ENCODE peak calls at places on chromosomes 16 and 17, in seven cellular contexts. N is NB4, L is psoas muscle, J is astrocyte of the spinal cord, M is kidney, A is IMR-90, T is foreskin fibroblast. Q is an unnamed sample.

GRCh38 chr17:74678541-74678940 is 34.2 kb downstream of the CD300LF start:
- DNase-seq in N (no peak), L (no peak), J (no peak), M (no peak), A (no peak), T (no peak), Q (no peak)

GRCh38 chr16:88769617-88770458 is 15.2 kb downstream of the PIEZO1 start:
- DNase-seq in N (peak), L (no peak), J (peak), M (no peak), A (no peak), T (no peak), Q (no peak)

GRCh38 chr16:65409505-65409904 is 287.6 kb upstream of the CDH11 start:
- DNase-seq in N (no peak), L (no peak), J (peak), M (no peak), A (peak), T (peak), Q (no peak)

GRCh38 chr17:20991276-20992037 is 51.4 kb downstream of the USP22 start:
- DNase-seq in N (no peak), L (no peak), J (no peak), M (peak), A (no peak), T (no peak), Q (no peak)

GRCh38 chr17:77160032-77160876 is 19.5 kb downstream of the SEC14L1 start:
- DNase-seq in N (no peak), L (no peak), J (no peak), M (no peak), A (no peak), T (no peak), Q (no peak)

GRCh38 chr17:42409467-42410351 is 13.3 kb downstream of the CAVIN1 start:
- DNase-seq in N (no peak), L (peak), J (peak), M (no peak), A (peak), T (peak), Q (no peak)

GRCh38 chr16:72921620-72922019 is 126.3 kb downstream of the ZFHX3 start:
- DNase-seq in N (no peak), L (no peak), J (peak), M (peak), A (peak), T (no peak), Q (no peak)

GRCh38 chr17:76204277-76204676 is 36.0 kb downstream of the RNF157 start:
- DNase-seq in N (no peak), L (no peak), J (peak), M (no peak), A (peak), T (peak), Q (no peak)

GRCh38 chr16:72536673-72537435 is 364.9 kb upstream of the PMFBP1 start:
- DNase-seq in N (no peak), L (no peak), J (peak), M (no peak), A (peak), T (no peak), Q (no peak)

GRCh38 chr17:47847341-47848197 is 3.4 kb downstream of the SP6 start:
- DNase-seq in N (no peak), L (no peak), J (no peak), M (no peak), A (no peak), T (no peak), Q (no peak)

GRCh38 chr16:13920510-13920818 is 510 bp downstream of the ERCC4 start:
- DNase-seq in N (no peak), L (no peak), J (no peak), M (no peak), A (no peak), T (no peak), Q (no peak)

GRCh38 chr16:13919330-13919682 is 648 bp upstream of the ERCC4 start:
- DNase-seq in N (no peak), L (no peak), J (peak), M (no peak), A (peak), T (peak), Q (peak)

GRCh38 chr16:13919683-13920509 is at the start of gene ERCC4:
- DNase-seq in N (peak), L (peak), J (peak), M (peak), A (peak), T (peak), Q (peak)

GRCh38 chr16:13923703-13924298 is 3.8 kb downstream of the ERCC4 start:
- DNase-seq in N (peak), L (no peak), J (peak), M (no peak), A (peak), T (peak), Q (peak)

GRCh38 chr16:13921328-13921727 is 1.4 kb downstream of the ERCC4 start:
- DNase-seq in N (no peak), L (no peak), J (no peak), M (no peak), A (no peak), T (no peak), Q (no peak)
- H3K4me3 ChIP-seq in N (no peak), L (peak), J (peak), M (no peak), A (no peak), T (peak), Q (no peak)

DNA sequence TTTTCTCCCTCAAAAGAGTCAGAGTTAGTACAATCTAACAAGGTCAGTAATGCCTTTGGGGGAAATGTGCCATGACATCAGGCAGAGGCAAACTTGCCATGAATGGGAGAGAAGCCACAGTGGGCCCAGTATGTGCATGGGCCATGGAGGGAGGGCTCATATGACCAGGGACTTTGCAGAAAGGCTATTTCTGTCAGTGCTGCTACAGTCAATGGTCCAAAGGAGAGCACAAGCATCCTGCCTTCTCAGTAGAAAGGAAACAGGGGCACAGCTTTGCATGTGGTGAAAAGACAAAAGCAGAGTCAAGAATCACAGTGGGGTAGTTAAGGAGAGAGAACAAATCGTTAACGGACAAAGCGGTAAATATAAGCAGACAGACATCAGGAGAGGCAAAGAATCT is 11.2 kb upstream of the CORO6 start:
- DNase-seq in N (no peak), L (no peak), J (no peak), M (no peak), A (no peak), T (no peak), Q (no peak)
- H3K4me3 ChIP-seq in N (no peak), L (no peak), J (no peak), M (no peak), A (no peak), T (no peak), Q (no peak)

DNA sequence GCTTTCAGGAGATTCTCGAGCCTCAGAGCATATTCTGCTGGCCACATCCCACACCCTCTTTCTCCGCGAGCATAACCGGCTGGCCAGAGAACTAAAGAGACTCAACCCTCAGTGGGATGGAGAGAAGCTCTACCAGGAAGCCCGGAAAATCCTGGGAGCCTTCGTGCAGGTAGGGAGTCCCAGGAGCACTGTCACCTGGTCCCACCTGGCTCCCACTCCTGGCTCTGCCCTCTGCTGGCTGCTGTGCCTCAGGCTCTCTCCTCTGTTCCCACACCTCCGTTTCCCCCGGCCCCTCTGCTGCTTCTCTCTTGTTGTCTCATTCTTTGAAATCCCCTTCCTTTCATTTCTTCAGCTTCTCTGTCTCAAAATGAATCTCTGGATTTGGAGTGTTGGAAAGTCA is 16.4 kb downstream of the LPO start:
- DNase-seq in N (no peak), L (no peak), J (no peak), M (no peak), A (no peak), T (no peak), Q (no peak)
- H3K4me3 ChIP-seq in N (no peak), L (no peak), J (no peak), M (no peak), A (no peak), T (no peak), Q (no peak)

GRCh38 chr17:28318759-28319660 is at the start of gene TMEM97:
- DNase-seq in N (peak), L (peak), J (peak), M (peak), A (peak), T (peak), Q (peak)

GRCh38 chr17:28324272-28324745 is 5.3 kb downstream of the TMEM97 start:
- DNase-seq in N (no peak), L (no peak), J (no peak), M (no peak), A (no peak), T (no peak), Q (no peak)

GRCh38 chr17:28317099-28317964 is 1.7 kb upstream of the TMEM97 start:
- DNase-seq in N (no peak), L (no peak), J (no peak), M (no peak), A (no peak), T (no peak), Q (no peak)

GRCh38 chr17:28317965-28318758 is 838 bp upstream of the TMEM97 start:
- DNase-seq in N (peak), L (no peak), J (no peak), M (no peak), A (no peak), T (no peak), Q (no peak)

DNA sequence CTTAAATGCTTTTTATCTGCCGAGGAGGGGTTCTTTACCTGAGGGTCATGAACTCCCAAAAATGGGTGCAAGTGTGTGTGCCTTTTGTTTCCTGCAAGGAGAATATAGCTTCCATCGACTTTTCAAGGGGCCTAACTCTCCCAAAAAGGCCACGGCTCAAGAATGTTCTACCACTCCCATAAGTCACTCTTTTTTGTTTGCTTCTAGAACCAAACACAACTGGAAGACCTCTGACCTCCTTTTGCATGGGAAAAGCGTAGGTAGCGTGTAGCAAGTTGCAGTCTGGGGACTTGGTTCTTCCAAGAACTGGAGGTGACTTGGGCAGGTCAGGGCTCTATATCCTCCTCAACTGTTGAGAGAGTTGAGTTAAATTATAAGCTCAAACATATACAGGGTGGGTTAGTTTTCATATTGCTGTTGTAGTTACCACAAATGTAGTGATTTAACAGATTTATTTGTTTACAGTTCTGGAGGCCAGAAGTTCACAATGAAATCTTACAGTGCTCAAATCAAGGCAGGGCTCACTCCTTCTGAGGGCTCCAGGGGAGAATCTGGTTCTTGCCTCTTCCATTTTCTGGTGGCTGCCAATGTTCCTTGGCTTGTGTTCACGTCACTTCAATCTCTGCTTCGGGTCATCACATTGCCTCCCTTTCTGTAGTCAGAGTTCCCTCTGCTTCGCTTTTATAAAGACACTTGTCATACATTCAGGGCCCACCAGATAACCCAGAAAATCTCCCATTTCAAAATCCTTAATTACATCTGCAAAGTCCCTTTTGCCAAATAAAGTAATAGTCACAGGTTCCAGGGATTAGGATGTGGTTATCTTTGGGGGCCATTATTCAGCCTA is 1.4 kb downstream of the TMEM97 start:
- DNase-seq in N (no peak), L (no peak), J (no peak), M (no peak), A (no peak), T (no peak), Q (no peak)
- H3K4me3 ChIP-seq in N (peak), L (peak), J (no peak), M (no peak), A (no peak), T (peak), Q (peak)

GRCh38 chr16:52298769-52299168 is 248.2 kb downstream of the TOX3 start:
- DNase-seq in N (no peak), L (no peak), J (no peak), M (no peak), A (no peak), T (no peak), Q (no peak)
- H3K4me3 ChIP-seq in N (no peak), L (no peak), J (no peak), M (no peak), A (no peak), T (no peak), Q (no peak)

DNA sequence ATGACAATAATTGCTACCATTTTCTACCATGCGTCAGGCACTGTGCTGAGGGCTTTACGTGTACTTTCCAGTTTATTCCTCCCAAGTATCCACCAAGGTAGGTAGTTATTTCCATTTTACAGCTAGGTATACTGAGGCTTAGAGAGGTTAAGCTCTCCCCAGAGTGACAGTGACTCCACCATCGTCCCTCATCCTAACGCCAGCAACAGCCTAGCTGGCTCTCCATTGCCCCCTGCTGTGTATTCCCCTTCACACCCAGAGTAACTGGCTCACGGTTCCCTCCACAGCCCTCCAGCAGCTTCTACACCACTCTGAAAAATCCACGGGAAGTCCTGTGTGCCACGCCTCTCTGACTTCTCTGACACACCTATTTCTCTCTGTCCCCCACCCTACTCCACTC is 7.1 kb upstream of the ASGR1 start:
- DNase-seq in N (peak), L (no peak), J (no peak), M (no peak), A (no peak), T (no peak), Q (no peak)
- H3K4me3 ChIP-seq in N (no peak), L (no peak), J (no peak), M (no peak), A (no peak), T (no peak), Q (no peak)

GRCh38 chr17:45170976-45171337 is 9.3 kb downstream of the HEXIM2 start:
- DNase-seq in N (peak), L (peak), J (peak), M (peak), A (peak), T (peak), Q (no peak)

GRCh38 chr17:45171338-45172231 is 9.9 kb downstream of the HEXIM2 start:
- DNase-seq in N (peak), L (peak), J (no peak), M (peak), A (no peak), T (peak), Q (no peak)

GRCh38 chr17:45170280-45170975 is 8.8 kb downstream of the HEXIM2 start:
- DNase-seq in N (peak), L (no peak), J (no peak), M (peak), A (no peak), T (no peak), Q (no peak)

GRCh38 chr17:45172541-45173286 is 11.0 kb downstream of the HEXIM2 start:
- DNase-seq in N (peak), L (peak), J (peak), M (peak), A (peak), T (peak), Q (peak)

DNA sequence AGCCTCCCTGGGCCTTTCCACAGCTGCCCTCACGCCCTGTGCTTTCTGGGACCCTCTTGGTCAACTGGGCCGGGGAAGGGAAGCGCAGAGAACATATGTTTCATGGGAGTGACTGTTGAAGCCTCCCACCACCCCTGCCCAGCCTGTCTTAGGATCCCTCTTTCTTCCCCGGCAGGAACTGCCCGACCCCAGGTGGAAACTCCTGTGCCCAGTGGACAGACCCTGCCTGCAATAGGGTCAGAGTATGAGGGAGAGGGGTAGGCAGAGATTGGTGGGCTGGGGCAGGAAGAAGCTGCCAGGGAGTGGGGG is 10.5 kb downstream of the HEXIM2 start:
- DNase-seq in N (no peak), L (no peak), J (no peak), M (no peak), A (no peak), T (no peak), Q (no peak)
- H3K4me3 ChIP-seq in N (no peak), L (peak), J (peak), M (peak), A (no peak), T (peak), Q (peak)

GRCh38 chr17:81402530-81402941 is 7.3 kb downstream of the BAHCC1 start:
- DNase-seq in N (no peak), L (peak), J (no peak), M (no peak), A (no peak), T (no peak), Q (no peak)

GRCh38 chr17:81401727-81402529 is 6.7 kb downstream of the BAHCC1 start:
- DNase-seq in N (peak), L (peak), J (no peak), M (no peak), A (no peak), T (no peak), Q (no peak)

GRCh38 chr17:81404557-81405165 is 9.4 kb downstream of the BAHCC1 start:
- DNase-seq in N (no peak), L (no peak), J (no peak), M (no peak), A (no peak), T (no peak), Q (no peak)

GRCh38 chr17:81403671-81404534 is 8.6 kb downstream of the BAHCC1 start:
- DNase-seq in N (no peak), L (peak), J (no peak), M (no peak), A (no peak), T (no peak), Q (no peak)

GRCh38 chr17:81403040-81403467 is 7.8 kb downstream of the BAHCC1 start:
- DNase-seq in N (no peak), L (no peak), J (no peak), M (no peak), A (peak), T (no peak), Q (no peak)
- H3K4me3 ChIP-seq in N (no peak), L (peak), J (no peak), M (peak), A (no peak), T (no peak), Q (peak)